ENCODE peak calls at places on chromosome 7, in eight cellular contexts. D is skeletal muscle cell; X is keratinocyte; N is activated CD8-positive, alpha-beta memory T cell treated with anti-CD3 and anti-CD28 coated beads for 4 hours; W is neural progenitor cell; V is NCI-H1105 treated with DMSO at 0.1 percent for 48 hours; F is effector CD4-positive, alpha-beta T cell; G is activated CD4-positive, alpha-beta memory T cell treated with anti-CD3 and anti-CD28 coated beads for 36 hours. B is an unnamed sample.

GRCh38 chr7:30249986-30250774 is 34.2 kb upstream of the ZNRF2 start:
- DNase-seq in W (no peak), V (no peak), X (no peak), G (no peak), D (no peak), F (no peak), N (no peak), B (no peak)

GRCh38 chr7:8305625-8306388 is 43.8 kb upstream of the ICA1 start:
- DNase-seq in X (no peak), D (no peak), V (no peak), G (no peak), F (no peak), W (no peak), N (no peak), B (no peak)

GRCh38 chr7:101924171-101924570 is 106.7 kb downstream of the CUX1 start:
- DNase-seq in X (no peak), D (no peak), F (no peak), N (no peak), V (no peak), G (peak; percentile 49), W (no peak), B (peak; percentile 81)

GRCh38 chr7:106848851-106849442 is 16.1 kb upstream of the PIK3CG start:
- DNase-seq in X (no peak), D (peak; percentile 31), N (no peak), V (no peak), G (no peak), F (no peak), W (no peak), B (peak; percentile 69)

GRCh38 chr7:114048386-114049235 is 129.8 kb upstream of the PPP1R3A start:
- DNase-seq in V (peak; percentile 49), N (no peak), W (no peak), D (peak; percentile 6), G (peak; percentile 13), F (no peak), X (no peak), B (peak; percentile 32)

GRCh38 chr7:85262891-85263290 is 76.0 kb upstream of the SEMA3D start:
- DNase-seq in G (no peak), W (no peak), X (no peak), V (no peak), D (no peak), N (no peak), F (no peak), B (no peak)

GRCh38 chr7:137443616-137444015 is 100.1 kb upstream of the PTN start:
- DNase-seq in W (no peak), V (no peak), G (no peak), X (no peak), N (no peak), D (no peak), F (no peak), B (peak; percentile 63)

GRCh38 chr7:155007947-155008346 is 5.0 kb upstream of the PAXIP1 start:
- DNase-seq in X (no peak), W (peak; percentile 69), D (no peak), G (peak; percentile 26), N (no peak), F (peak; percentile 5), V (no peak), B (no peak)

GRCh38 chr7:44257618-44258422 is 57.0 kb downstream of the YKT6 start:
- DNase-seq in F (peak; percentile 25), X (peak; percentile 53), N (peak; percentile 50), D (peak; percentile 71), G (peak; percentile 90), V (no peak), W (peak; percentile 40), B (peak; percentile 85)

GRCh38 chr7:379456-380225 is 89.7 kb downstream of the FOXL3 start:
- DNase-seq in F (no peak), X (no peak), V (no peak), W (peak; percentile 64), D (no peak), G (peak; percentile 16), N (no peak), B (no peak)

GRCh38 chr7:97022451-97023306 is 2.0 kb downstream of the DLX5 start:
- DNase-seq in G (no peak), N (no peak), D (no peak), W (peak; percentile 39), F (no peak), V (no peak), X (no peak), B (no peak)

GRCh38 chr7:97006146-97006950 is 995 bp downstream of the DLX6 start:
- DNase-seq in V (no peak), D (no peak), W (peak; percentile 86), G (peak; percentile 51), N (no peak), F (no peak), X (no peak), B (no peak)

GRCh38 chr7:21771906-21772610 is 173.6 kb downstream of the CDCA7L start:
- DNase-seq in G (no peak), X (peak; percentile 13), V (peak; percentile 35), N (no peak), F (no peak), W (peak; percentile 84), D (no peak), B (no peak)

GRCh38 chr7:36082910-36083309 is 70.1 kb upstream of the EEPD1 start:
- DNase-seq in V (no peak), N (no peak), G (no peak), F (no peak), W (peak; percentile 31), X (no peak), D (no peak), B (no peak)

GRCh38 chr7:29893351-29894005 is 87.2 kb downstream of the WIPF3 start:
- DNase-seq in D (no peak), G (no peak), X (no peak), F (no peak), W (no peak), V (no peak), N (no peak), B (no peak)

GRCh38 chr7:99386584-99387238 is 12.2 kb downstream of the ARPC1B start:
- DNase-seq in N (no peak), X (no peak), F (peak; percentile 32), G (peak; percentile 40), V (no peak), W (no peak), D (no peak), B (no peak)

GRCh38 chr7:42479452-42480303 is 242.7 kb upstream of the GLI3 start:
- DNase-seq in G (no peak), D (no peak), X (no peak), F (no peak), W (no peak), V (no peak), N (no peak), B (no peak)

GRCh38 chr7:30329706-30330105 is 45.3 kb downstream of the ZNRF2 start:
- DNase-seq in D (no peak), V (no peak), G (no peak), F (no peak), W (no peak), N (no peak), X (no peak), B (no peak)

GRCh38 chr7:107850671-107851070 is 40.3 kb upstream of the DLD start:
- DNase-seq in V (no peak), D (no peak), G (no peak), W (no peak), F (no peak), N (no peak), X (no peak), B (no peak)

GRCh38 chr7:43764807-43765491 is 6.5 kb downstream of the BLVRA start:
- DNase-seq in G (no peak), W (no peak), X (no peak), F (no peak), D (no peak), V (no peak), N (no peak), B (no peak)

GRCh38 chr7:3103614-3104399 is 60.1 kb upstream of the CARD11 start:
- DNase-seq in W (no peak), G (no peak), N (no peak), F (no peak), V (no peak), D (no peak), X (no peak), B (no peak)

GRCh38 chr7:2523941-2524807 is 4.6 kb downstream of the LFNG start:
- DNase-seq in X (no peak), F (no peak), N (no peak), V (peak; percentile 95), W (peak; percentile 98), D (no peak), G (no peak), B (no peak)

GRCh38 chr7:129719980-129720732 is 108.6 kb downstream of the NRF1 start:
- DNase-seq in N (no peak), G (no peak), V (no peak), F (no peak), W (no peak), X (no peak), D (no peak), B (no peak)

GRCh38 chr7:39950473-39951155 is 558 bp downstream of the CDK13 start:
- DNase-seq in X (no peak), N (peak; percentile 11), D (no peak), G (peak; percentile 59), V (peak; percentile 21), F (peak; percentile 29), W (peak; percentile 69), B (peak; percentile 20)

GRCh38 chr7:93558705-93559614 is 15.6 kb downstream of the CALCR start:
- DNase-seq in W (no peak), F (no peak), X (no peak), G (no peak), V (peak; percentile 4), D (no peak), N (no peak), B (peak; percentile 48)

GRCh38 chr7:107559864-107560263 is 3.9 kb downstream of the COG5 start:
- DNase-seq in X (no peak), N (no peak), V (no peak), D (no peak), W (no peak), F (no peak), G (no peak), B (peak; percentile 58)

GRCh38 chr7:70700935-70701425 is 431.0 kb upstream of the GALNT17 start:
- DNase-seq in D (no peak), X (no peak), W (peak; percentile 81), N (no peak), F (no peak), V (no peak), G (no peak), B (no peak)

GRCh38 chr7:129607471-129608120 is 3.9 kb upstream of the NRF1 start:
- DNase-seq in D (no peak), X (peak; percentile 11), W (peak; percentile 64), V (no peak), G (peak; percentile 67), N (no peak), F (peak; percentile 11), B (no peak)

B was measured in brain microvascular endothelial cell.